ENCODE peak calls at places on chromosomes 7 and 10, in seven cellular contexts. K is adrenal gland; I is fibroblast of the aortic adventitia; U is A549; P is heart left ventricle; V is CD8-positive, alpha-beta T cell; F is lung. D is an unnamed sample.

GRCh38 chr10:75895259-75895658 is 463.8 kb downstream of the LRMDA start:
- DNase-seq in U (no peak), P (no peak), F (no peak), K (no peak), V (no peak), I (no peak), D (no peak)

GRCh38 chr10:5518143-5518542 is 6.6 kb upstream of the CALML3 start:
- DNase-seq in U (peak; percentile 25), I (no peak), P (no peak), V (no peak), K (no peak), F (no peak), D (no peak)

GRCh38 chr10:92691042-92691590 is 1.4 kb downstream of the HHEX start:
- DNase-seq in V (no peak), U (no peak), I (no peak), F (peak; percentile 29), P (peak; percentile 67), K (peak; percentile 40), D (no peak)

GRCh38 chr10:97401455-97401919 is 347 bp upstream of the RRP12 start:
- DNase-seq in I (no peak), F (no peak), V (no peak), U (no peak), K (no peak), P (no peak), D (no peak)

GRCh38 chr7:81690251-81690650 is 79.6 kb downstream of the HGF start:
- DNase-seq in P (no peak), U (no peak), I (no peak), V (no peak), K (no peak), F (no peak), D (peak; percentile 78)

GRCh38 chr7:136074840-136075239 is 97.7 kb upstream of the MTPN start:
- DNase-seq in V (no peak), U (no peak), F (no peak), I (no peak), K (no peak), P (no peak), D (no peak)

GRCh38 chr7:88480901-88481300 is 174.2 kb upstream of the STEAP4 start:
- DNase-seq in K (peak; percentile 14), F (no peak), V (no peak), P (no peak), U (no peak), I (no peak), D (peak; percentile 1)

GRCh38 chr7:4549681-4550080 is 132.4 kb upstream of the FOXK1 start:
- DNase-seq in I (no peak), K (no peak), F (no peak), P (peak; percentile 36), U (no peak), V (no peak), D (no peak)

GRCh38 chr7:24216576-24217116 is 67.3 kb upstream of the NPY start:
- DNase-seq in F (no peak), P (no peak), K (no peak), V (no peak), I (peak; percentile 3), U (no peak), D (peak; percentile 15)

GRCh38 chr7:134936893-134937520 is 49.3 kb upstream of the AGBL3 start:
- DNase-seq in F (no peak), V (no peak), I (no peak), U (no peak), K (no peak), P (no peak), D (peak; percentile 27)

GRCh38 chr7:106041140-106041717 is 70.9 kb downstream of the SYPL1 start:
- DNase-seq in K (no peak), I (peak; percentile 40), F (no peak), V (no peak), P (no peak), U (peak; percentile 85), D (peak; percentile 45)

GRCh38 chr10:71860243-71861029 is 9.4 kb upstream of the PSAP start:
- DNase-seq in I (peak; percentile 100), P (peak; percentile 94), F (peak; percentile 85), U (peak; percentile 95), K (peak; percentile 99), V (no peak), D (peak; percentile 100)

GRCh38 chr10:102588875-102589274 is 55.4 kb upstream of the TRIM8 start:
- DNase-seq in F (no peak), P (no peak), K (no peak), U (no peak), I (no peak), V (no peak), D (no peak)

GRCh38 chr7:92517626-92518025 is 10.7 kb downstream of the PEX1 start:
- DNase-seq in K (no peak), P (no peak), I (no peak), U (no peak), F (no peak), V (no peak), D (peak; percentile 14)

DNA sequence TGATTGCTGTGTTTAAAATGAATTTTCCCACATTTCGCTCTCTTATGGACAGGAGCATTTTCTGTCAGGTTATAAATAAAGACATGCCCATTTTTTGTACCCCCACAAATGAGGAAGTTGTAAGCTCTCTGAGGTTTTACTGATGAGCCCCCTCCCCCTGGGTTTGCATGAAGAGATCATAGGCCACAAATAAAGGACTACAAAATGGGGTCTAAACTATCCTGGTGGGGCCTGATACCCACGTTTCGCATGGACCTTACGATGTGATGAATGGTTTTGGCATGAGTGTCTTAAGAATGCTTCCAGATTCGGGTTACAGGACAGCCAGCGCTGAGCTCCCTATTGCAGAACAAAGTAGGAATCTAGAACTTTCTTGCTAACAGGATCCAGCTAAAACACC is 5.8 kb downstream of the IKZF1 start:
- DNase-seq in F (no peak), U (no peak), P (no peak), I (no peak), V (no peak), K (no peak), D (no peak)
- H3K4me3 ChIP-seq in F (no peak overlapping the region), U (no peak overlapping the region), P (no peak overlapping the region), I (no peak overlapping the region), V (peak overlapping the region; percentile 96), K (no peak overlapping the region), D (no peak overlapping the region)

DNA sequence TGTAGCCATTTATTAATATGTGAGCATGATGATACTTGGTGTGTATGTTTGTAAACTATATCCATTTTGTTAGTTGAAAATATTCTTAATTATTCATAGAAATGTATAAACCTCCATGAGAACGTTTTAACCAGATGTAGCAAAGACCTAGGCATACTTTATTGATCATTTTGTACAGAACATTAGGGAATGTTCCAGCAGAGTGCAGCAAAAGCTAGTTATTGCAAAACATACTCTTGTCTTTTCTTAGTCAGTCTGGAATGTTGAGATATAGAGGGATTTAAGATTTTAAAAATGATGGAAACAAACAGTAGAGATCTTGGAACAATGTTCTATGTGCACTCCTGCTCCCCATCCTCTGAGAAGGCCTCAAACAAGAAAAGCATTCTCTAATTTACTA is 292.0 kb downstream of the BBS9 start:
- DNase-seq in K (no peak), F (no peak), V (no peak), P (no peak), U (no peak), I (peak; percentile 59), D (peak; percentile 54)
- TF ChIP-seq CTCF in K (no peak), F (no peak), V (no peak), P (no peak), U (peak; percentile 12), I (peak; percentile 15), D (peak; percentile 38)

GRCh38 chr7:22853138-22853537 is 30.5 kb upstream of the TOMM7 start:
- DNase-seq in I (no peak), V (no peak), F (no peak), P (no peak), U (no peak), K (no peak), D (no peak)
- H3K4me3 ChIP-seq in I (no peak overlapping the region), V (no peak overlapping the region), F (no peak overlapping the region), P (no peak overlapping the region), U (no peak overlapping the region), K (no peak overlapping the region), D (no peak overlapping the region)

GRCh38 chr7:12687213-12688171 is at the start of gene ARL4A:
- DNase-seq in K (peak; percentile 99), U (peak; percentile 98), F (peak; percentile 99), V (peak; percentile 78), P (peak; percentile 100), I (peak; percentile 98), D (peak; percentile 98)
- TF ChIP-seq CTCF in K (peak; percentile 3), U (peak; percentile 46), F (peak; percentile 33), V (no peak), P (peak; percentile 68), I (peak; percentile 45), D (peak; percentile 19)

DNA sequence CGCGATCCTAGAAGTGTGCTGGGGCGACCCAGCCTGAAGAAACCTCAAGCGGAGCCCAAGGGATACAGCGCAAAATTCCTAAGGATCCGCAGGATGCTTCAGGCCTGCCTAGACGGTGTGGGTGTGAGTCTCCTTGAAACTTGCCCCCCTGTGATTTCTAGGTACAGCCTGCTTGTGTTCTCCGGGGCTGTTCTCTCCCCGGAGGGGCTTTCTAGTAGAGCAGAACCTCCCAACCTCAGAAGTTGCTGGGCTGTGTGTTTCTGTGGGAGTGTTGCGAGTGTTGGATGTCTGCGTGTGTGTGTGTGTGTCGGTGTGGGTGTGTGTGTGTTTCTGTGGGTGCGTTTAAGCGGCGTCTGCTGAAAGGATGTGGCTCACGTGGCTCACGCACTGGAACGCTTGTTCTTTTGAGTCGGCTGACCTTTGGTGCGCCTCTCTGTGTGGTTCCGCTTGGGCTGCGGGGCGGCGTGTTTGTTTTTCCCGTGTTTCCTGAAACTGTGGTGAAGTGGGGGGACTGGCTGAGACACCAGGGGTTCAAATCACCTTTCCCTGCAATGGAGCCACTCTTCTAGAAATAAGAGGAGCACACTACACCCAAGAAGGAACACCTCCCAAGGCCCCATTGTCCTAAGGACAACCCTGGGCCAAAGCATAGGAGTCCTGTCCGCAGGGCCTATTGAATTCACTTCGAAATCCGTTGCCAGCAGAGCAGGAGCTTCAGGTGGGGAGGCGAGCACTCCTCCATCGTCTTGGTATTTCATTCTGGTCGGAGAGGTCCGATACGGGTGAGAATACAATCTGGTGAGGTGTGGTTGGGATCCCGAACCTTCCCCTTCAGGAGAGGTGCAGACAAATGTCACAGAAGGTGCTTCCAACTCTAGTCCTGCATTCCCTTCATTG is 25.1 kb upstream of the ZNF273 start:
- DNase-seq in P (no peak), K (no peak), F (peak; percentile 25), U (no peak), I (no peak), V (no peak), D (no peak)
- H3K4me3 ChIP-seq in P (peak overlapping the region; percentile 41), K (no peak overlapping the region), F (no peak overlapping the region), U (no peak overlapping the region), I (no peak overlapping the region), V (peak overlapping the region; percentile 17), D (no peak overlapping the region)

D was measured in fibroblast of mammary gland.